ENCODE peak calls at places on chromosomes 12 and 14, in five cellular contexts. L, I, J, S and G are unnamed samples.

GRCh38 chr12:26295001-26295400 is 99.6 kb downstream of the SSPN start:
- DNase-seq in L (no peak), I (no peak), J (no peak), S (no peak), G (no peak)

GRCh38 chr12:123942911-123943648 is 29.6 kb downstream of the CCDC92 start:
- DNase-seq in L (no peak), I (peak; percentile 53), J (peak; percentile 48), S (no peak), G (no peak)

GRCh38 chr14:23136566-23137133 is 17.6 kb upstream of the CEBPE start:
- DNase-seq in L (no peak), I (no peak), J (peak; percentile 42), S (no peak), G (no peak)

GRCh38 chr12:29879606-29880308 is 96.0 kb upstream of the TMTC1 start:
- DNase-seq in L (no peak), I (no peak), J (no peak), S (no peak), G (no peak)

GRCh38 chr12:91877022-91877421 is 268.6 kb downstream of the BTG1 start:
- DNase-seq in L (no peak), I (peak; percentile 65), J (no peak), S (peak; percentile 92), G (no peak)

GRCh38 chr14:102580552-102581110 is 11.8 kb upstream of the RCOR1 start:
- DNase-seq in L (no peak), I (peak; percentile 67), J (peak; percentile 81), S (no peak), G (no peak)

GRCh38 chr12:116314477-116314876 is 37.0 kb upstream of the MED13L start:
- DNase-seq in L (no peak), I (no peak), J (no peak), S (no peak), G (no peak)

GRCh38 chr14:76546426-76547221 is 170.7 kb downstream of the ESRRB start:
- DNase-seq in L (no peak), I (no peak), J (peak; percentile 84), S (peak; percentile 37), G (peak; percentile 92)

GRCh38 chr12:116015525-116015924 is 262.0 kb downstream of the MED13L start:
- DNase-seq in L (peak; percentile 14), I (peak; percentile 75), J (no peak), S (no peak), G (peak; percentile 57)

GRCh38 chr12:6201199-6201608 is 1.0 kb downstream of the CD9 start:
- DNase-seq in L (no peak), I (peak; percentile 20), J (peak; percentile 82), S (peak; percentile 8), G (no peak)

GRCh38 chr14:20472566-20473206 is 3.5 kb downstream of the PNP start:
- DNase-seq in L (no peak), I (no peak), J (no peak), S (no peak), G (no peak)

GRCh38 chr12:124625867-124626675 is 58.7 kb upstream of the NCOR2 start:
- DNase-seq in L (peak; percentile 73), I (peak; percentile 91), J (peak; percentile 96), S (no peak), G (no peak)

GRCh38 chr14:53055003-53055402 is 98.1 kb downstream of the DDHD1 start:
- DNase-seq in L (peak; percentile 24), I (peak; percentile 81), J (no peak), S (peak; percentile 50), G (peak; percentile 56)

GRCh38 chr14:29937116-29937515 is 9.5 kb upstream of the PRKD1 start:
- DNase-seq in L (no peak), I (peak; percentile 71), J (no peak), S (peak; percentile 26), G (no peak)

GRCh38 chr14:90602088-90602687 is 205.4 kb downstream of the CALM1 start:
- DNase-seq in L (no peak), I (no peak), J (no peak), S (no peak), G (peak; percentile 86)

GRCh38 chr14:68391292-68392014 is 401.4 kb downstream of the ZFP36L1 start:
- DNase-seq in L (no peak), I (peak; percentile 70), J (no peak), S (no peak), G (no peak)